ENCODE peak calls at places on chromosomes 11 and 22, in ten cellular contexts. R is body of pancreas; C is IMR-90; I is lower lobe of right lung; G is left lung; O is RWPE2; V is HCT116; A is gastrocnemius medialis; K is thoracic aorta; W is CD8-positive, alpha-beta T cell. B is an unnamed sample. For H3K4me1, the result is how much of the 10 kb centered on the place peaks cover.

GRCh38 chr11:72617080-72617744 is 57.0 kb downstream of the PDE2A start:
- ATAC-seq in R (peak), C (peak), I (peak), G (peak), O (peak), V (no peak), A (peak), K (no peak), W (no peak), B (peak)

GRCh38 chr11:72712876-72713275 is 38.7 kb upstream of the PDE2A start:
- ATAC-seq in R (no peak), C (no peak), I (peak), G (no peak), O (no peak), V (no peak), A (no peak), K (no peak), W (no peak), B (no peak)

GRCh38 chr11:87005569-87005921 is 32.2 kb upstream of the TMEM135 start:
- ATAC-seq in R (no peak), C (no peak), I (peak), G (peak), O (peak), V (no peak), A (no peak), K (no peak), W (no peak), B (no peak)

GRCh38 chr11:17296852-17297559 is 20.5 kb downstream of the NUCB2 start:
- ATAC-seq in R (no peak), C (peak), I (no peak), G (no peak), O (no peak), V (no peak), A (no peak), K (no peak), W (peak), B (no peak)

GRCh38 chr22:25700996-25701815 is 40.8 kb upstream of the MYO18B start:
- ATAC-seq in R (no peak), C (peak), I (peak), G (peak), O (no peak), V (no peak), A (peak), K (no peak), W (no peak), B (no peak)

GRCh38 chr11:128196235-128196634 is 391.1 kb downstream of the ETS1 start:
- ATAC-seq in R (no peak), C (no peak), I (no peak), G (no peak), O (no peak), V (no peak), A (no peak), K (no peak), W (no peak), B (no peak)

GRCh38 chr22:41380993-41381328 is 781 bp upstream of the TEF start:
- ATAC-seq in R (peak), C (peak), I (peak), G (peak), O (peak), V (peak), A (peak), K (peak), W (no peak), B (peak)

GRCh38 chr22:25627271-25627848 is 62.9 kb downstream of the GRK3 start:
- ATAC-seq in R (no peak), C (no peak), I (peak), G (peak), O (no peak), V (no peak), A (no peak), K (no peak), W (no peak), B (no peak)

GRCh38 chr22:42368379-42369249 is 63.6 kb downstream of the NFAM1 start:
- ATAC-seq in R (peak), C (peak), I (peak), G (peak), O (peak), V (peak), A (peak), K (no peak), W (peak), B (peak)

GRCh38 chr11:11979487-11980117 is 28.8 kb downstream of the DKK3 start:
- ATAC-seq in R (peak), C (peak), I (peak), G (peak), O (peak), V (no peak), A (peak), K (no peak), W (no peak), B (peak)

GRCh38 chr11:65558785-65559509 is 788 bp upstream of the LTBP3 start:
- ATAC-seq in R (peak), C (peak), I (peak), G (peak), O (no peak), V (peak), A (peak), K (peak), W (no peak), B (peak)

GRCh38 chr11:65429069-65429681 is 6.6 kb downstream of the NEAT1 start:
- ATAC-seq in R (no peak), C (no peak), I (peak), G (peak), O (no peak), V (no peak), A (peak), K (no peak), W (no peak), B (peak)

GRCh38 chr22:40472036-40472435 is 101.6 kb downstream of the SGSM3 start:
- ATAC-seq in R (no peak), C (no peak), I (no peak), G (no peak), O (no peak), V (no peak), A (no peak), K (no peak), W (no peak), B (no peak)

GRCh38 chr11:100739636-100740035 is 52.5 kb downstream of the ARHGAP42 start:
- ATAC-seq in R (peak), C (peak), I (peak), G (peak), O (no peak), V (peak), A (peak), K (no peak), W (no peak), B (no peak)

DNA sequence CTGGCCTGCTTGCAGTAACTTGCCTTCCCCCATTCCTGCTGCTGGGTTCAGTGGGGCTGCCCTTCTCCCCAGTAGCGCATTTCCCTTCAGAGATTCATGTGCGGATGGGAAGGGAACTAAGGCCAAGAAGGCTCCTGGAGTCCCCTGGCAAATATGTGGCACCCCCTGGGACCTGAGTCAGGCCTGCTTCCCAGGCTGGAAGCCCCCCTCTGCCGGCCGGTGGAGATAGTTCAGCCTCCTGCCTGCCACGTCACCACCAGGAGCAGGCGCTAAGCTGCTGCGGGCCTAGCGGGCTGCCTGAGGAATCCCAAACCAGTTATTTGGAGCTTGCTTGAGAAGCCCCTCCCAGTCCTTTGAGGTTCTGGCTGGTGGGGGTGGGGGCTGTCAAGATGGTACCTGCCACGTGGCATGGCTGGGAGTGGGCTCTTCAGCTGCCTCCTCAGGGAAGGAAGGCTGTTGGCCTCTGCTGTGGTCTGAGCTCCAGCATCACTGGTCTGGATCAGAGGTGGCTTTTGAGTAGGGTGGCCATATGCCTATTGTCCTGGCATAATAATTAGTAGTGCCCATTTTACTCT is 2.0 kb downstream of the SERPINH1 start:
- ATAC-seq in R (no peak), C (peak), I (peak), G (peak), O (peak), V (no peak), A (no peak), K (no peak), W (no peak), B (peak)
- TF ChIP-seq CTCF in R (no peak), C (peak), I (peak), G (peak), O (peak), V (no peak), A (peak), K (peak), W (no peak), B (peak)

GRCh38 chr22:29129644-29130201 is 56.9 kb downstream of the KREMEN1 start:
- ATAC-seq in R (no peak), C (no peak), I (peak), G (peak), O (no peak), V (no peak), A (peak), K (no peak), W (no peak), B (no peak)
- H3K27ac ChIP-seq in R (no peak), C (no peak), I (no peak), G (peak), O (no peak), V (no peak), A (peak), K (peak), W (no peak), B (no peak)

GRCh38 chr11:2446590-2447252 is 1.9 kb downstream of the KCNQ1 start:
- ATAC-seq in R (no peak), C (no peak), I (no peak), G (no peak), O (no peak), V (no peak), A (no peak), K (no peak), W (no peak), B (no peak)

GRCh38 chr11:2445107-2445947 is 519 bp downstream of the KCNQ1 start:
- ATAC-seq in R (peak), C (peak), I (peak), G (peak), O (no peak), V (peak), A (peak), K (no peak), W (peak), B (peak)

GRCh38 chr11:2447253-2447950 is 2.6 kb downstream of the KCNQ1 start:
- ATAC-seq in R (no peak), C (no peak), I (no peak), G (no peak), O (no peak), V (no peak), A (no peak), K (no peak), W (no peak), B (no peak)

GRCh38 chr11:2444301-2445106 is at the start of the genes KCNQ1 and TRPM5:
- ATAC-seq in R (peak), C (peak), I (peak), G (peak), O (peak), V (peak), A (peak), K (no peak), W (peak), B (peak)

DNA sequence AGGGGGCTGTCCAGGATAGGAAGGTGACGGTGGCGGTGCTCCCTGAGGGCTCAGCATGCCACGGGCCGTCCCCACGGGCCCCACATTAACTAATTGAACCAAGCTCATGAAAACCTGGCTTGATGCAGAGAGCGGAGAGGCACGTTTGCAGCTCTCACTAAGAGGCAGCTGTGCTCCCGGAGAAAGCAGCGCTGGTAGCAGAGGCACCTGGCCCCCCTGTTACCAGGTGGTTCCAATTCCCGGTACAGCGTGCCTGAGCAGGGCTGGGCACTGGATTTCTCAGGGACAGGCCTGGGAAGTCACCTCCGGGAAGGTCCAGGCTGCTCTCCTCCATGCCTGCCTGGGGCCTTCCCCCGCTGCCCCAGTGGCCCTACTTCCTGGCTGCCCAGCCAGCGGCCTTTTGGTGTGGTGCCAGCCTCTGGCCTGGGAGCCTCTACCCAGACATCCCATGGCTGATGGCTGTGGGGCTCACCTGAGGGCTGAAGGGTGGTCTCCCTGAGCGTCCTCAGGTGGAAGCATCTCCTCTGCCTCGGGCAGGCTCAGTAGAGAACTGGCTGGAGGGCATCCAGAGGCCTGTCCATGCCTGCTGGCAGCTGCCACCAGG is 1.2 kb downstream of the KCNQ1 start:
- ATAC-seq in R (peak), C (no peak), I (peak), G (peak), O (no peak), V (no peak), A (no peak), K (no peak), W (no peak), B (no peak)
- H3K4me1 ChIP-seq in R (half or more), C (under half), I (under half), G (under half), O (under half), V (under half), A (under half), K (under half), W (half or more), B (under half)

GRCh38 chr11:63813563-63814382 is 517 bp downstream of the SPINDOC start:
- ATAC-seq in R (peak), C (peak), I (peak), G (peak), O (peak), V (peak), A (peak), K (no peak), W (peak), B (peak)
- TF ChIP-seq CTCF in R (no peak), C (no peak), I (no peak), G (no peak), O (no peak), V (no peak), A (no peak), K (no peak), W (no peak), B (peak)

GRCh38 chr22:36197601-36198146 is 3.9 kb downstream of the APOL4 start:
- ATAC-seq in R (no peak), C (peak), I (peak), G (no peak), O (no peak), V (no peak), A (no peak), K (no peak), W (no peak), B (no peak)
- H3K27ac ChIP-seq in R (no peak), C (peak), I (peak), G (no peak), O (no peak), V (no peak), A (no peak), K (no peak), W (no peak), B (no peak)

GRCh38 chr22:37744589-37744988 is 47.7 kb downstream of the TRIOBP start:
- ATAC-seq in R (no peak), C (no peak), I (no peak), G (no peak), O (no peak), V (no peak), A (no peak), K (no peak), W (no peak), B (no peak)
- H3K4me1 ChIP-seq in R (under half), C (under half), I (half or more), G (half or more), O (under half), V (half or more), A (under half), K (under half), W (under half), B (half or more)

GRCh38 chr11:118956847-118957469 is 860 bp downstream of the UPK2 start:
- ATAC-seq in R (no peak), C (peak), I (no peak), G (no peak), O (no peak), V (no peak), A (no peak), K (no peak), W (peak), B (no peak)
- TF ChIP-seq CTCF in R (no peak), C (no peak), I (peak), G (peak), O (peak), V (no peak), A (no peak), K (no peak), W (peak), B (no peak)

GRCh38 chr11:3003396-3004231 is 11.5 kb upstream of the NAP1L4 start:
- ATAC-seq in R (no peak), C (no peak), I (no peak), G (peak), O (peak), V (peak), A (no peak), K (no peak), W (no peak), B (no peak)
- H3K27ac ChIP-seq in R (no peak), C (no peak), I (no peak), G (no peak), O (peak), V (no peak), A (no peak), K (no peak), W (no peak), B (no peak)

GRCh38 chr22:39147335-39148023 is 5.0 kb downstream of the CBX7 start:
- ATAC-seq in R (no peak), C (no peak), I (no peak), G (no peak), O (no peak), V (no peak), A (no peak), K (no peak), W (no peak), B (no peak)
- H3K4me1 ChIP-seq in R (half or more), C (under half), I (half or more), G (half or more), O (under half), V (under half), A (half or more), K (under half), W (half or more), B (under half)

DNA sequence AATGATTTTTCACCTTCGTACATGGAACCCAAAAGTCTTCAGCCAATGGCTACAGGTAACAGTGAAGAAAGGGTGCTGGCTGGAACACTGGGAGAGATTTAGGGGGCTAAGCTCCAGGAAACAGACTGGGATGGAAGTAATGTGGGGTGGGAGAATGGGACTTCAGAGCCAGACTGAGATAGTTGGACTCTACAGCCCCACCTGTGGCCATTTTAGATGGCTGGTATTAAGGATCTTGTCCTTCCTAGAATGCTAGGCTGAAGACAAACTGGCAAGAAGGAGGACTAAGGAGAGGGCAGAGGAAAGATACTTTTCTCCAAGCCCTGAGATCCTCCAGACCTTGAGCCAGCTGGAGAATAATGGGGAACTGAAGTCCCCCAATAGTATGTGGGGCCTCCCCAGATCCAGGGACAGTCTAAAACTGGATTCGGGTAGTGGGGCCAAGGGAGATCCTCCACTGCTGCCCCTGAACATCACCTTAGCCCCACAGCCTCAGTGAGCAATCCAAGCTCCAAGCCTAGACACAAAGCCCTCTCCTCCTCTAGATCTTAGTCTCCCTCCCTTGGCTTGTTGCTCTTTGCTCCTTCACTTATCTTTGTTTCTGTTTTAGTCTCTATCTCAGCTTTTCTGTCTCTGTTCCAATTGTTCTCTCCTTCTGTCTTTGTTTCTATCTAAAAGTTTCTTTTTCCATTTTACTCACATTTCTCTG is 16.1 kb upstream of the RRAS2 start:
- ATAC-seq in R (no peak), C (no peak), I (no peak), G (no peak), O (no peak), V (peak), A (no peak), K (no peak), W (no peak), B (no peak)
- TF ChIP-seq CTCF in R (no peak), C (peak), I (no peak), G (no peak), O (no peak), V (no peak), A (no peak), K (no peak), W (no peak), B (no peak)